ENCODE peak calls at places on chromosomes 5 and 9, in four cellular contexts. C is CD4-positive, alpha-beta memory T cell; M is adipocyte; G is aorta. L is an unnamed sample.
A peak's percentile ranks its signal among the peaks of the same experiment; 100 is the strongest.

GRCh38 chr9:32264171-32264862 is 120.1 kb upstream of the ACO1 start:
- DNase-seq in C (no peak), M (peak; percentile 15), G (no peak), L (no peak)

GRCh38 chr9:72292184-72292787 is 72.7 kb downstream of the ZFAND5 start:
- DNase-seq in C (peak; percentile 24), M (peak; percentile 86), G (no peak), L (no peak)

GRCh38 chr5:148202531-148203092 is at the start of gene SPINK6:
- DNase-seq in C (no peak), M (no peak), G (no peak), L (no peak)

GRCh38 chr5:31530541-31531265 is 1.2 kb downstream of the DROSHA start:
- DNase-seq in C (no peak), M (peak; percentile 10), G (no peak), L (no peak)

GRCh38 chr5:79170661-79171060 is 59.1 kb downstream of the BHMT start:
- DNase-seq in C (no peak), M (no peak), G (no peak), L (no peak)

GRCh38 chr9:119157196-119157595 is 212.0 kb downstream of the BRINP1 start:
- DNase-seq in C (no peak), M (no peak), G (no peak), L (no peak)

GRCh38 chr9:89243296-89244061 is 64.9 kb upstream of the SHC3 start:
- DNase-seq in C (no peak), M (no peak), G (no peak), L (no peak)

GRCh38 chr9:36211510-36211909 is 20.8 kb downstream of the CLTA start:
- DNase-seq in C (no peak), M (no peak), G (no peak), L (no peak)

GRCh38 chr9:72383978-72384709 is 19.1 kb upstream of the ZFAND5 start:
- DNase-seq in C (no peak), M (peak; percentile 80), G (no peak), L (no peak)

GRCh38 chr5:55223219-55223987 is 3.7 kb downstream of the MCIDAS start:
- DNase-seq in C (no peak), M (no peak), G (no peak), L (no peak)

GRCh38 chr5:36885566-36886485 is 9.3 kb downstream of the NIPBL start:
- DNase-seq in C (no peak), M (no peak), G (no peak), L (no peak)

GRCh38 chr5:124289641-124290201 is 456.7 kb downstream of the ZNF608 start:
- DNase-seq in C (no peak), M (no peak), G (no peak), L (peak; percentile 5)

GRCh38 chr9:6230037-6230778 is 14.6 kb downstream of the IL33 start:
- DNase-seq in C (no peak), M (no peak), G (no peak), L (no peak)

GRCh38 chr9:18472435-18472834 is 1.5 kb upstream of the ADAMTSL1 start:
- DNase-seq in C (no peak), M (no peak), G (no peak), L (no peak)

GRCh38 chr9:79213417-79214125 is 358.2 kb upstream of the TLE4 start:
- DNase-seq in C (no peak), M (no peak), G (no peak), L (no peak)

GRCh38 chr5:141567513-141568117 is 51.2 kb downstream of the DIAPH1 start:
- DNase-seq in C (peak; percentile 16), M (peak; percentile 59), G (no peak), L (no peak)

GRCh38 chr5:176776141-176776865 is 34.1 kb upstream of the UNC5A start:
- DNase-seq in C (no peak), M (no peak), G (peak; percentile 42), L (no peak)

GRCh38 chr5:35316611-35317307 is 86.5 kb upstream of the PRLR start:
- DNase-seq in C (no peak), M (no peak), G (no peak), L (no peak)

GRCh38 chr5:143400541-143401252 is 2.8 kb downstream of the NR3C1 start:
- DNase-seq in C (no peak), M (peak; percentile 67), G (no peak), L (peak; percentile 49)

GRCh38 chr5:80125022-80125961 is 90.1 kb downstream of the THBS4 start:
- DNase-seq in C (no peak), M (no peak), G (no peak), L (no peak)

GRCh38 chr5:94707359-94707758 is 88.9 kb downstream of the SLF1 start:
- DNase-seq in C (no peak), M (no peak), G (no peak), L (peak; percentile 5)

GRCh38 chr5:65508978-65509377 is 27.3 kb upstream of the ADAMTS6 start:
- DNase-seq in C (no peak), M (no peak), G (no peak), L (no peak)

GRCh38 chr5:139446956-139447779 is 7.8 kb upstream of the DNAJC18 start:
- DNase-seq in C (no peak), M (no peak), G (no peak), L (no peak)

GRCh38 chr5:140391312-140391711 is 10.3 kb upstream of the ANKHD1 start:
- DNase-seq in C (no peak), M (peak; percentile 90), G (no peak), L (no peak)

DNA sequence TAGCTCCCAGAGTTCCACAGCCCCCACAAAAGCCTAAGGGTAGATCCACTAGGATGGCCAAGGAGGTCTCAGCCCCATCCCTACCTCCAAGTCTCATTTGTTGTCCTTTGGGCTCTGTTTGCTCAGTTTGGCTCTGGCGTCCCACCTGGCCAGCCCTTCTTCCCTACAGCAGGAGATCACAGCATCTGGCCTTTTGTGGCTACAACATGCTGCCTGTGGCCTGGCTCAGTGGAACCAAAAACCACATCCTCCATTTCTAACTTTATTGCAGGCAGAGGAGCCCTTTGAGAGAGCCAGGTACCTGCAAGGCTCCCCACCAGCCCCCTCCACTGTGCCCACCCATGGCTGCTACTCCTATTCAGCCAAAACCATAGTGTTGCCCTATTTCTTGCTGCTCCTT is 11.4 kb downstream of the JADE2 start:
- DNase-seq in C (no peak), M (no peak), G (no peak), L (peak; percentile 41)
- H3K36me3 ChIP-seq in C (peaks cover 49% of the 10 kb centered on the region), M (peaks cover 54% of the 10 kb centered on the region), G (peaks cover 5% of the 10 kb centered on the region), L (peaks cover 81% of the 10 kb centered on the region)

GRCh38 chr5:150588495-150588890 is 52.0 kb upstream of the SYNPO start:
- DNase-seq in C (no peak), M (no peak), G (peak; percentile 26), L (no peak)
- H3K36me3 ChIP-seq in C (no peaks in the 10 kb centered on the region), M (no peaks in the 10 kb centered on the region), G (no peaks in the 10 kb centered on the region), L (no peaks in the 10 kb centered on the region)

DNA sequence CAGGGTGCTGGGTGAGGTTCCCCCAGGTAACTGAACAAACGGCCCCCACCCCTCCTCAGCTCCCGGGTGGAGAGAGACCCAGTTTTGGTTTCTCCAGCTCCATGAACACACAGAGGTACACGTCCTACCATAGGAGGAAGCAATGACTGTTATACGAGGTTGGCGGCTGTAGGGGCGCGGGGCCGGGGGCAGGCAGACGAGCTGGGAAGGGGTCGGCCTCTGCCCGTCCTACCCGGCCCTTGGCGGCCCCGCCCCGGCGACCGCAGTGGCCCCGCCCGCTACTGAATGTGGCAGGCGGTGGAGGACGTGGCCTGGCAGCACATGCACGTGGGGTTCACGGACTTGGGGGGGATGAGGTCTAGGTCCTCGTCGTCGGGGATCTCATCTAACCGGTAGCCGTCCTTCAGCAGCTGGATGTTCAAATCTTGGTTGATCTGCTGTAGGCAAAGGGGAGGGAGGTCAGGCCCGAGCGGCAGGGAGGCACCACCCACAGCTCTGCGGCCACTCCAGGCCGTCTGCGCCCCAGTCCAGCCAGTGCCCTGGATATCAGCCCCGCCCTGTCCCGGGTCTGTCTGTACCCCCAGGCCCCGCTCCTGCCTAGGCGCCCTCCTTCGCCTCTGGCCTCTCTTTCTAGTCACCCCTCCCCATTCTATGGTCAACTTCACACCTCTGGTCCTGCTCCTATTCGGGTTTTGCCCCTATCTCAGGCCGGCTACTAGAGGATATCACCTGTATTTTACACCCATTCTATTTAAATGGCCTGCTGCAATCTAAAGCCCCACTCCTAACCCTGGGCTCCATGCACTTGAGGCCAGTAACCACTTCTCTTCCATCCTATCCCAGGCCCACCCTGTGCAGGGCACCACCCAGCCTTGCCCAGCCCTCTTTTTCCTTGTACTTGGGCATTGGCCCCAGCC is 24.2 kb upstream of the MYORG start:
- DNase-seq in C (no peak), M (no peak), G (no peak), L (no peak)
- H3K36me3 ChIP-seq in C (peaks cover 10% of the 10 kb centered on the region), M (peaks cover 77% of the 10 kb centered on the region), G (no peaks in the 10 kb centered on the region), L (peaks cover 30% of the 10 kb centered on the region)

GRCh38 chr9:92723801-92724323 is 40.8 kb downstream of the BICD2 start:
- DNase-seq in C (no peak), M (no peak), G (peak; percentile 46), L (no peak)
- H3K36me3 ChIP-seq in C (peaks cover 52% of the 10 kb centered on the region), M (peaks cover 56% of the 10 kb centered on the region), G (peaks cover 17% of the 10 kb centered on the region), L (peaks cover 89% of the 10 kb centered on the region)

GRCh38 chr9:111943200-111943599 is 46.6 kb downstream of the UGCG start:
- DNase-seq in C (no peak), M (no peak), G (no peak), L (no peak)

GRCh38 chr9:111943746-111944145 is 47.1 kb downstream of the UGCG start:
- DNase-seq in C (no peak), M (no peak), G (no peak), L (no peak)

GRCh38 chr9:111945216-111945615 is 48.6 kb downstream of the UGCG start:
- DNase-seq in C (no peak), M (peak; percentile 47), G (no peak), L (no peak)

GRCh38 chr9:111940697-111941096 is 44.1 kb downstream of the UGCG start:
- DNase-seq in C (no peak), M (peak; percentile 25), G (no peak), L (no peak)

DNA sequence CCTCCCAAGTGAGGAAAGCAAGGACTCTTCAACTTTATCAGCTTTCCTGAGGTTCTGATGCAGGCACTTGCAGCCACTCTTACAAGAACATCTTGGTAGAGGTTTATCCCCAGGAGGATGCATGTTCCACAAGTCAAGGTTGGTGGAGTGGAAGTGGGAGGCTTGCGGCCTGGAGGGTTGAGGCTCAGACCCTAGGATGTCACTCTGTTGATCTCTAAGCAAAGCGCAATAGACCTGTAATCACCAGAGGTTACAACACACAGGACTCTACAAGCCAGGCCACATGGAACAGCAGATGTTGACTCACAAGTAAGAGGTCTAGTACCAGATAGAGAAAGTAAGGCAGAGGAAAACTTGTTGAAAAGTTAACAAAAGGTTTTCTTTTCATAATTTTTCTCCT is 47.9 kb downstream of the UGCG start:
- DNase-seq in C (no peak), M (peak; percentile 31), G (no peak), L (no peak)
- H3K36me3 ChIP-seq in C (no peaks in the 10 kb centered on the region), M (no peaks in the 10 kb centered on the region), G (no peaks in the 10 kb centered on the region), L (no peaks in the 10 kb centered on the region)

L was measured in DND-41.